ENCODE peak calls at places on chromosomes 5 and 9, in four cellular contexts. N, U, T and O are unnamed samples.

GRCh38 chr9:137589441-137590122 is 730 bp downstream of the ZMYND19 start:
- DNase-seq in U (peak; percentile 39), N (no peak), T (peak; percentile 20), O (peak; percentile 33)

GRCh38 chr9:126872516-126872915 is 12.1 kb downstream of the ZBTB34 start:
- DNase-seq in N (no peak), T (no peak), U (no peak), O (no peak)

GRCh38 chr5:39199335-39199734 is 20.0 kb downstream of the FYB1 start:
- DNase-seq in U (no peak), N (no peak), T (no peak), O (no peak)

GRCh38 chr5:151239237-151239861 is 13.6 kb upstream of the GM2A start:
- DNase-seq in U (peak; percentile 61), N (peak; percentile 67), T (peak; percentile 45), O (peak; percentile 52)

GRCh38 chr9:6667633-6668280 is 22.2 kb upstream of the GLDC start:
- DNase-seq in U (peak; percentile 46), T (peak; percentile 31), N (peak; percentile 73), O (no peak)

GRCh38 chr9:113599647-113600476 is 136.3 kb downstream of the RGS3 start:
- DNase-seq in T (peak; percentile 95), U (peak; percentile 85), N (no peak), O (peak; percentile 70)

GRCh38 chr5:81534481-81534840 is 140.5 kb upstream of the ACOT12 start:
- DNase-seq in U (no peak), T (no peak), N (no peak), O (no peak)

GRCh38 chr9:130768265-130768664 is 66.8 kb upstream of the ABL1 start:
- DNase-seq in T (no peak), U (no peak), N (no peak), O (no peak)

GRCh38 chr5:176901260-176902101 is 2.3 kb upstream of the HK3 start:
- DNase-seq in T (no peak), U (no peak), N (no peak), O (no peak)
- H3K4me1 ChIP-seq in T (no peaks in the 10 kb centered on the region), U (no peaks in the 10 kb centered on the region), N (peaks cover 38% of the 10 kb centered on the region), O (no peaks in the 10 kb centered on the region)

GRCh38 chr9:101408374-101409078 is 9.9 kb downstream of the ZNF189 start:
- DNase-seq in T (peak; percentile 1), N (no peak), U (no peak), O (no peak)

GRCh38 chr9:101403886-101404285 is 5.2 kb downstream of the ZNF189 start:
- DNase-seq in U (no peak), N (no peak), T (no peak), O (no peak)

GRCh38 chr9:101414839-101415238 is 16.2 kb downstream of the ZNF189 start:
- DNase-seq in T (no peak), N (no peak), U (no peak), O (no peak)

GRCh38 chr9:101409079-101409477 is 10.4 kb downstream of the ZNF189 start:
- DNase-seq in U (no peak), N (no peak), T (peak; percentile 18), O (no peak)
- H3K9me3 ChIP-seq in U (peaks cover 48% of the 10 kb centered on the region), N (peaks cover 96% of the 10 kb centered on the region), T (peaks cover 14% of the 10 kb centered on the region), O (peaks cover 32% of the 10 kb centered on the region)

GRCh38 chr9:92977279-92977678 is 30.0 kb downstream of the FGD3 start:
- DNase-seq in N (no peak), T (no peak), U (no peak), O (no peak)
- H3K4me1 ChIP-seq in N (no peaks in the 10 kb centered on the region), T (no peaks in the 10 kb centered on the region), U (no peaks in the 10 kb centered on the region), O (no peaks in the 10 kb centered on the region)

GRCh38 chr5:107717816-107718215 is 47.1 kb upstream of the EFNA5 start:
- DNase-seq in N (no peak), U (no peak), T (no peak), O (no peak)
- H3K9me3 ChIP-seq in N (peaks cover 9% of the 10 kb centered on the region), U (no peaks in the 10 kb centered on the region), T (no peaks in the 10 kb centered on the region), O (peaks cover 4% of the 10 kb centered on the region)

GRCh38 chr5:148838357-148838756 is 11.9 kb downstream of the ADRB2 start:
- DNase-seq in T (no peak), U (no peak), N (no peak), O (no peak)
- H3K4me1 ChIP-seq in T (peaks cover 4% of the 10 kb centered on the region), U (peaks cover under 1% of the 10 kb centered on the region), N (no peaks in the 10 kb centered on the region), O (peaks cover 23% of the 10 kb centered on the region)